ENCODE peak calls at places on chromosomes 16 and 17, in four cellular contexts. B is kidney tubule cell; I is neural progenitor cell; Q is stimulated activated CD4-positive, alpha-beta T cell treated with anti-CD3 and anti-CD28 coated beads, TNF-alpha, amount 100 ng/mL, for 48 hours. R is an unnamed sample.

GRCh38 chr16:28038401-28038800 is 25.1 kb downstream of the GSG1L start:
- DNase-seq in B (no peak), I (no peak), Q (no peak), R (no peak)

GRCh38 chr16:85570213-85570734 is 42.8 kb upstream of the GSE1 start:
- DNase-seq in B (peak; percentile 60), I (no peak), Q (no peak), R (peak; percentile 41)

GRCh38 chr16:85188822-85189672 is 76.8 kb upstream of the CIBAR2 start:
- DNase-seq in B (no peak), I (no peak), Q (no peak), R (no peak)

GRCh38 chr16:49491736-49492089 is 118.1 kb downstream of the C16orf78 start:
- DNase-seq in B (peak; percentile 57), I (peak; percentile 70), Q (no peak), R (no peak)

GRCh38 chr17:72287586-72287985 is 166.8 kb downstream of the SOX9 start:
- DNase-seq in B (no peak), I (no peak), Q (no peak), R (no peak)

GRCh38 chr17:3754458-3755334 is 31.0 kb downstream of the HASPIN start:
- DNase-seq in B (peak; percentile 89), I (peak; percentile 95), Q (peak; percentile 53), R (peak; percentile 99)

GRCh38 chr16:22192261-22193133 is 13.6 kb upstream of the EEF2K start:
- DNase-seq in B (peak; percentile 74), I (peak; percentile 50), Q (peak; percentile 69), R (peak; percentile 53)

GRCh38 chr16:88856122-88856827 is 472 bp downstream of the GALNS start:
- DNase-seq in B (no peak), I (peak; percentile 60), Q (no peak), R (no peak)

GRCh38 chr16:25006504-25007055 is 8.6 kb downstream of the ARHGAP17 start:
- DNase-seq in B (peak; percentile 23), I (no peak), Q (no peak), R (no peak)

GRCh38 chr17:42387663-42388380 is 420 bp downstream of the STAT3 start:
- DNase-seq in B (peak; percentile 64), I (peak; percentile 68), Q (no peak), R (peak; percentile 78)

GRCh38 chr17:32658470-32659418 is 172.0 kb downstream of the CDK5R1 start:
- DNase-seq in B (no peak), I (no peak), Q (no peak), R (no peak)

GRCh38 chr16:20938426-20938825 is 37.9 kb downstream of the LYRM1 start:
- DNase-seq in B (peak; percentile 14), I (no peak), Q (no peak), R (peak; percentile 32)

GRCh38 chr16:53055603-53056527 is 1.1 kb downstream of the CHD9 start:
- DNase-seq in B (peak; percentile 53), I (peak; percentile 47), Q (no peak), R (peak; percentile 37)

GRCh38 chr16:11056090-11056988 is 112.0 kb downstream of the CLEC16A start:
- DNase-seq in B (no peak), I (no peak), Q (no peak), R (peak; percentile 23)

GRCh38 chr17:6461792-6462524 is 17.7 kb downstream of the PIMREG start:
- DNase-seq in B (no peak), I (peak; percentile 87), Q (peak; percentile 14), R (no peak)

GRCh38 chr17:73231363-73231762 is 30.3 kb downstream of the CPSF4L start:
- DNase-seq in B (peak; percentile 23), I (no peak), Q (no peak), R (no peak)

GRCh38 chr16:88064011-88064888 is 113.0 kb downstream of the BANP start:
- DNase-seq in B (no peak), I (no peak), Q (no peak), R (no peak)

GRCh38 chr17:76584427-76585047 is 1.1 kb downstream of the ST6GALNAC2 start:
- DNase-seq in B (peak; percentile 35), I (peak; percentile 60), Q (no peak), R (peak; percentile 62)

GRCh38 chr16:24997665-24998064 is 17.5 kb downstream of the ARHGAP17 start:
- DNase-seq in B (no peak), I (no peak), Q (no peak), R (no peak)

GRCh38 chr16:54847207-54847606 is 83.5 kb upstream of the IRX5 start:
- DNase-seq in B (peak; percentile 75), I (no peak), Q (no peak), R (peak; percentile 100)

R was measured in epithelial cell of esophagus.